ENCODE peak calls at places on chromosomes 4 and X, in six cellular contexts. Y is neural progenitor cell, L is SJSA1, D is coronary artery, G is Peyer's patch, Q is stomach. V is an unnamed sample.
A peak's percentile ranks its signal among the peaks of the same experiment; 100 is the strongest.

GRCh38 chr4:165927815-165928214 is 54.8 kb downstream of the TLL1 start:
- DNase-seq in L (no peak), G (no peak), Y (no peak), D (no peak), Q (no peak), V (no peak)

GRCh38 chrX:102846544-102847236 is 90.4 kb upstream of the RAB40AL start:
- DNase-seq in Y (no peak), Q (no peak), D (no peak), G (no peak), L (no peak), V (no peak)

GRCh38 chrX:136475236-136475635 is 12.5 kb upstream of the BRS3 start:
- DNase-seq in G (no peak), L (no peak), D (no peak), Q (no peak), Y (no peak), V (no peak)

GRCh38 chr4:3648731-3649130 is 116.5 kb upstream of the LRPAP1 start:
- DNase-seq in Q (no peak), L (no peak), G (no peak), Y (no peak), D (no peak), V (no peak)

GRCh38 chrX:51614353-51614752 is 4.4 kb downstream of the CENPVL3 start:
- DNase-seq in D (no peak), Y (peak; percentile 56), Q (no peak), L (peak; percentile 3), G (no peak), V (no peak)

GRCh38 chrX:109927663-109928273 is 75.1 kb upstream of the TMEM164 start:
- DNase-seq in G (no peak), Y (no peak), Q (no peak), L (no peak), D (no peak), V (no peak)

GRCh38 chr4:98659106-98659592 is 738 bp upstream of the TSPAN5 start:
- DNase-seq in D (no peak), G (no peak), Q (no peak), Y (peak; percentile 43), L (no peak), V (no peak)

GRCh38 chr4:31362756-31363155 is 642.6 kb downstream of the PCDH7 start:
- DNase-seq in G (no peak), Q (no peak), D (no peak), Y (no peak), L (no peak), V (no peak)

GRCh38 chr4:76639292-76639691 is 204.3 kb downstream of the SHROOM3 start:
- DNase-seq in L (no peak), G (no peak), Q (no peak), D (no peak), Y (no peak), V (peak; percentile 59)

GRCh38 chr4:28723371-28723770 is 1862.7 kb downstream of the STIM2 start:
- DNase-seq in D (no peak), Y (no peak), L (no peak), G (no peak), Q (no peak), V (no peak)

GRCh38 chr4:174646326-174646725 is 124.0 kb upstream of the HPGD start:
- DNase-seq in Y (no peak), L (no peak), D (no peak), G (no peak), Q (no peak), V (no peak)

GRCh38 chr4:186844059-186844681 is 120.5 kb upstream of the FAT1 start:
- DNase-seq in G (peak; percentile 50), L (peak; percentile 90), D (no peak), Q (no peak), Y (peak; percentile 86), V (no peak)

GRCh38 chr4:52051615-52052474 is 741 bp downstream of the SPATA18 start:
- DNase-seq in Y (peak; percentile 94), G (peak; percentile 78), D (peak; percentile 77), Q (peak; percentile 82), L (peak; percentile 46), V (peak; percentile 83)

GRCh38 chr4:87502580-87503238 is 26.5 kb downstream of the SPARCL1 start:
- DNase-seq in Q (no peak), L (no peak), Y (no peak), G (no peak), D (no peak), V (no peak)

GRCh38 chrX:134936542-134936941 is 54.2 kb upstream of the SMIM10 start:
- DNase-seq in Y (no peak), D (no peak), G (no peak), L (peak; percentile 45), Q (no peak), V (no peak)

DNA sequence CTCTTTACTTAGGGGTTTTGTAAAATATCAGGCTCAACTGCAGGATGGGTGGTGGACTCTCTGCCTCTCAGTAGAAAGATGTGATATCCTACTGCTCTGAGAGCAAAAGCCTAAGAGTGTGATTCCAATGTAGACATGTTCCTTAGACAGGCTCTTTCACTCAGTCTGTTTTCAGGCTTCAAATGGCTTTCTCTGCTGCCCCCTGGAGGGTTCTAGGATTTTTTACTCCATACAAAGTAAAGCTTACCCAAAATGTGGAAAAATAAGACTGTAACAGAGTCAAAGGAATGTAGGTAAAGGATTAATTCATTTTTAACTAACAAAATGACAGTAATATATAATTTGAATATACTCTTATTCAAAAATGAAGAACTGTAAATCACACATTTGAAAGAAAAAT is 32.1 kb downstream of the ZGRF1 start:
- DNase-seq in L (peak; percentile 30), Y (peak; percentile 72), Q (no peak), D (no peak), G (peak; percentile 50), V (no peak)
- H3K27ac ChIP-seq in L (no peak overlapping the region), Y (no peak overlapping the region), Q (no peak overlapping the region), D (no peak overlapping the region), G (no peak overlapping the region), V (no peak overlapping the region)

GRCh38 chrX:15747626-15748173 is 9.6 kb downstream of the CA5B start:
- DNase-seq in G (no peak), D (no peak), Y (peak; percentile 68), L (no peak), Q (no peak), V (no peak)

GRCh38 chrX:15751160-15751819 is 13.2 kb downstream of the CA5B start:
- DNase-seq in L (peak; percentile 88), D (no peak), G (no peak), Q (no peak), Y (no peak), V (no peak)

GRCh38 chrX:15755091-15755490 is 17.0 kb downstream of the CA5B start:
- DNase-seq in L (no peak), D (no peak), Y (no peak), Q (no peak), G (no peak), V (no peak)

GRCh38 chrX:15749642-15750610 is 11.9 kb downstream of the CA5B start:
- DNase-seq in Y (no peak), D (no peak), Q (peak; percentile 31), L (peak; percentile 36), G (peak; percentile 71), V (no peak)

GRCh38 chrX:15750611-15751159 is 12.6 kb downstream of the CA5B start:
- DNase-seq in L (no peak), D (no peak), Y (no peak), Q (no peak), G (no peak), V (no peak)
- H3K27ac ChIP-seq in L (peak overlapping the region; percentile 97), D (peak overlapping the region; percentile 84), Y (no peak overlapping the region), Q (peak overlapping the region; percentile 5), G (peak overlapping the region; percentile 63), V (no peak overlapping the region)

DNA sequence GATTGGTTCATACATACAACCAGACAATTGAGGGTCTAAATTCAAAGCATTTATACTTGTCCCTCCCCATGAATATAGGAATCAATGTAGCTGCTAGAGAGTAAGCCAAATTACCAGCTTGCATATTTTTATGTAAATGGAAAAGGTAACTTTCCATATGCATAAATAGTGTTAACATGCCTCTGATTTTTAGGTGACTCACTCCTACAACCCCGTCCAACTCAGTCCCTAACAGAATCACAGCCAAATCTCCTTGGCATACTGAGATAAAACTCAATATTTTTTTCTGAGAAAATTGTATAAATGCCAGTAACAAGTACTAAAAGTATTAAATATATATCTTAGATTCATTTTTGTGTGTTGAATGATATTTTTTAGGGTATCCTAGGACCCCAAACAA is 67.2 kb downstream of the INPP4B start:
- DNase-seq in G (no peak), Q (no peak), Y (no peak), L (no peak), D (no peak), V (no peak)
- H3K27ac ChIP-seq in G (no peak overlapping the region), Q (no peak overlapping the region), Y (no peak overlapping the region), L (no peak overlapping the region), D (no peak overlapping the region), V (peak overlapping the region; percentile 74)

GRCh38 chr4:156374894-156375293 is 421.2 kb upstream of the CTSO start:
- DNase-seq in G (no peak), Y (no peak), L (no peak), Q (no peak), D (no peak), V (no peak)

GRCh38 chr4:156378053-156378665 is 424.5 kb upstream of the CTSO start:
- DNase-seq in L (peak; percentile 25), D (no peak), Y (peak; percentile 50), G (no peak), Q (no peak), V (no peak)

GRCh38 chr4:156374069-156374468 is 420.4 kb upstream of the CTSO start:
- DNase-seq in Q (no peak), G (no peak), Y (peak; percentile 75), L (no peak), D (no peak), V (no peak)

DNA sequence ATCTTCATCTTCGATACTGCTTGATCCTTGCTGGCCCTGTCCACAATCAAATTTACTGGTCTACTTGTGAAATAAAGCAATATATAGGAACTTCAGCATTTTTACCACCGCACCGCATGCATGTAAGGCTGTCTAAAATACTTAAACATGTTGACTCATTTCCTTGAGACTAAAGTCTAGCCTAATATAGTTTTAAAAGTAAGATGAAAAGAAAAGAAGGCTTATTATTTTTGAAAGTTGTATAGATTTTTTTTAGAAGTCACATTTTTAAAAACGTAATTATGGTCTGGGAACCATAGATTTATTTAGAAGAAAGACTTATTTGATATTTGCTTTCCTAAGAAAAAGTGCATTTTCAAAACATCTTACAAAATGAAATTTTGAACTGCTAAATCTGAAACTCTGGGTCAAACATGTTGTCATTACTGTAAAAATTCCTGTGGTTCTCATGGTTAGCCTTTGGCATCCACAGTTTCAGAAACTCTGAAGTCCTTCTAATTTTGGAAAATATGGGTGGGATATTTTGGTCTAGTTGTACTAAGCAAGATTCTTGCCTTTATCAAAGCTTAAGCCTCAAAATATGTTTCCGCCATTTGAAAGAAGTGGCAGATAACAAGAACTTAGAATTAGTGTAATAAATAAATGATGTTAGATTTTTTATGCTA is 423.5 kb upstream of the CTSO start:
- DNase-seq in L (peak; percentile 44), D (no peak), Q (no peak), Y (no peak), G (no peak), V (no peak)
- H3K27ac ChIP-seq in L (peak overlapping the region; percentile 45), D (no peak overlapping the region), Q (no peak overlapping the region), Y (no peak overlapping the region), G (no peak overlapping the region), V (no peak overlapping the region)